ENCODE peak calls at places on chromosomes 13 and 19, in five cellular contexts. I, X, K, Y and D are unnamed samples.

GRCh38 chr19:19633711-19634515 is 5.9 kb upstream of the LPAR2 start:
- DNase-seq in K (no peak), I (no peak), Y (no peak), X (no peak), D (no peak)

GRCh38 chr19:18377026-18377425 is 8.9 kb upstream of the GDF15 start:
- DNase-seq in K (no peak), Y (no peak), X (no peak), I (no peak), D (no peak)

GRCh38 chr13:44744880-44745633 is 168.9 kb upstream of the TSC22D1 start:
- DNase-seq in I (no peak), K (no peak), Y (no peak), X (no peak), D (no peak)

GRCh38 chr13:44801990-44802389 is 187.3 kb downstream of the NUFIP1 start:
- DNase-seq in X (no peak), I (peak; percentile 25), Y (no peak), K (peak; percentile 92), D (no peak)

GRCh38 chr13:26759907-26760834 is at the start of gene GPR12:
- DNase-seq in Y (no peak), X (no peak), K (peak; percentile 3), I (no peak), D (no peak)

GRCh38 chr19:41896581-41896942 is 13.6 kb downstream of the ARHGEF1 start:
- DNase-seq in K (no peak), Y (no peak), I (no peak), X (no peak), D (no peak)

GRCh38 chr19:58021541-58022282 is 12.1 kb upstream of the ZSCAN1 start:
- DNase-seq in I (no peak), X (peak; percentile 50), Y (no peak), K (peak; percentile 6), D (peak; percentile 68)

GRCh38 chr13:34419025-34419424 is 523.0 kb upstream of the NBEA start:
- DNase-seq in K (no peak), Y (no peak), I (no peak), X (no peak), D (no peak)

GRCh38 chr19:8615813-8616596 is 5.5 kb upstream of the ADAMTS10 start:
- DNase-seq in I (peak; percentile 93), K (peak; percentile 43), Y (peak; percentile 32), X (peak; percentile 63), D (peak; percentile 79)

GRCh38 chr19:7597689-7598088 is 2.0 kb downstream of the CAMSAP3 start:
- DNase-seq in I (no peak), X (no peak), K (no peak), Y (no peak), D (no peak)

GRCh38 chr13:109816112-109816978 is 30.0 kb upstream of the IRS2 start:
- DNase-seq in I (no peak), K (no peak), Y (no peak), X (no peak), D (no peak)

GRCh38 chr19:45874620-45874966 is 10.5 kb downstream of the FOXA3 start:
- DNase-seq in X (no peak), K (no peak), I (no peak), Y (no peak), D (no peak)

GRCh38 chr13:109998808-109999528 is 212.6 kb upstream of the IRS2 start:
- DNase-seq in K (no peak), X (no peak), I (no peak), Y (no peak), D (no peak)

GRCh38 chr19:9865732-9866627 is 30.9 kb downstream of the PIN1 start:
- DNase-seq in Y (no peak), I (no peak), X (no peak), K (no peak), D (no peak)

GRCh38 chr13:21637296-21637695 is 33.3 kb upstream of the MICU2 start:
- DNase-seq in X (no peak), I (no peak), K (no peak), Y (peak; percentile 46), D (no peak)

GRCh38 chr13:38844581-38844980 is 146.1 kb downstream of the STOML3 start:
- DNase-seq in K (no peak), Y (no peak), I (no peak), X (no peak), D (no peak)

GRCh38 chr19:18206018-18206417 is 2.2 kb upstream of the RAB3A start:
- DNase-seq in I (no peak), K (no peak), Y (no peak), X (no peak), D (no peak)

GRCh38 chr19:16258440-16258903 is 60.8 kb downstream of the AP1M1 start:
- DNase-seq in Y (no peak), I (peak; percentile 93), K (peak; percentile 94), X (peak; percentile 74), D (peak; percentile 85)

GRCh38 chr19:43755256-43755801 is 567 bp upstream of the SMG9 start:
- DNase-seq in K (peak; percentile 68), Y (peak; percentile 52), X (peak; percentile 66), I (peak; percentile 96), D (peak; percentile 79)

GRCh38 chr19:48325265-48325910 is at the start of gene EMP3:
- DNase-seq in K (peak; percentile 80), I (peak; percentile 96), X (peak; percentile 88), Y (peak; percentile 55), D (peak; percentile 87)

GRCh38 chr19:8361921-8362793 is 1.8 kb upstream of the ANGPTL4 start:
- DNase-seq in Y (peak; percentile 93), I (peak; percentile 99), X (peak; percentile 97), K (peak; percentile 99), D (peak; percentile 98)

GRCh38 chr13:46288570-46289259 is 77.0 kb downstream of the LRRC63 start:
- DNase-seq in K (peak; percentile 50), I (no peak), X (no peak), Y (no peak), D (no peak)

GRCh38 chr19:18021121-18021755 is 13.3 kb downstream of the ARRDC2 start:
- DNase-seq in X (peak; percentile 93), Y (no peak), I (peak; percentile 97), K (peak; percentile 97), D (peak; percentile 93)

DNA sequence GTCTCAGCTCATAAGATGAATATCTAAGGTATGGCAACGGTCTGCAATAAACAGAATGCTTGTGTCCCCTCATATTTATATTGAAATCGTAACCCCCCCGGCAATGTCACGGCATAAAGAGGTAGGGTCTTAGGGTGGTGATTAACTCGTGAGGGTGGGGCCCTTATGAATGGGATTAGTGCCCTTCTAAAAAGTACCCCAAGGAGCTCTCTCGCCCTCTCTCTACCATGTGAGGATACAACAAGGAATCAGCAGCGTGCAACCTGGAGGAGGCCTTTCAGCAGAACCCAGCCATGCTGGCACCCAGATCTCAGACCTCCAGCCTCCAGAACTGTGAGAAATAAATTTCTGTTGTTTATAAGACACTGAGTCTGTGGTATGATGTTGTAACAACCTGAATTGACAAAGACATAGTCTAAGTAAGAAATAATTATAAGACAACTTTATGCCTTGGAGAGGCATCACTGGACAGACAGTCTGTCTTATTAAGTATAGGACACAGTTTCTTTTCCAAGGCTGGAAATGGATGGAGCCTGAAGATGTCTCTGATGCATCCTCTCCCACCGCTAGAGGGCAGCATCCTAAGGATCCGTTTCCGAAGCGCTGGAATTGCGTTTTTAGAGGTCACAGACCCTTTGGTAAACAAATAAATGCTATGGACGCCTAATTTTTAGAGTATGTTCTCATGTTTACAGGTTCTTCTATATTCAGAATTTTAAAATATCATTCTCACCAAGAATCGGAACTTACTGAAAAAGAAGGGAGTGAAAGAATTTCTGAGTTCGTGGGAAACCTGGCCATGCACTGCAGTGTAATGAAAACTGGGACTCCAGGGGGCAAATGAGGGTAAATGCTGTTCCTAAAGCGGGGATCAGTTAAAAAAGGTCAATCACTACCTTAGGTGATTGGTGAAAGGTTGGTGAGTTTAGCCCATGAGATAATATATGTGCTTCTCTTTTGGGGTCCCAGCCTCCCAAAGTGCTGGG is 13.3 kb upstream of the LEUTX start:
- DNase-seq in K (peak; percentile 43), X (no peak), I (no peak), Y (peak; percentile 42), D (no peak)
- TF ChIP-seq CTCF in K (peak; percentile 80), X (peak; percentile 64), I (no peak), Y (no peak), D (peak; percentile 73)

GRCh38 chr13:73722120-73722519 is 412.1 kb downstream of the KLF12 start:
- DNase-seq in I (no peak), Y (no peak), X (no peak), K (peak; percentile 33), D (no peak)
- TF ChIP-seq CTCF in I (no peak), Y (no peak), X (no peak), K (no peak), D (peak; percentile 23)

DNA sequence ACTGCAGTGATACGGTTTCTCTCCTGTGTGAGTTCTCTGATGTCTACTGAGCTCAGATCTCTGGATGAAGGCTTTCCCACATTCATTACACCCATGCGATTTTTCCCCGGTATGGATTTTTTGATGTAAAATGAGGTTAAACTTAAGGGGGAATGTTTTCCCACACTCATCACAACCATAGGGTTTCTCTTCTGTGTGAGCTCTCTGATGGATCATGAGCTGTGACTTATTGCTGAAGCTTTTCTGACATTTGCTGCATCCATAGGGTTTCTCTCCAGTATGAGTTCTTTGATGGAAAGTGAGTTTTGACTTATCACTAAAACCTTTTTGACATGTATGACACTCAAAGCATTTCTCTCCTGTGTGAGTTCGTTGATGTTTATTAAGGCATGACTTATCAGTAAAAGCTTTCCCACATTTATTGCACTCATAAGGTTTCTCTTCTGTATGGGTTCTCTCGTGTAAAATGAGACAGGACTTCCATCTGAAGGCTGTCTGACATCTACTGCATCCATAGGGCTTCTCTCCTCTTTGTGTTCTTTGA is 10.6 kb upstream of the ZNF649 start:
- DNase-seq in X (no peak), I (no peak), Y (no peak), K (no peak), D (no peak)
- TF ChIP-seq CTCF in X (no peak), I (no peak), Y (no peak), K (no peak), D (no peak)

GRCh38 chr13:84571264-84571663 is 689.0 kb upstream of the SLITRK1 start:
- DNase-seq in K (no peak), I (no peak), Y (no peak), X (no peak), D (no peak)
- TF ChIP-seq CTCF in K (no peak), I (no peak), Y (no peak), X (no peak), D (no peak)

GRCh38 chr13:70792121-70792520 is 683.9 kb upstream of the KLHL1 start:
- DNase-seq in Y (no peak), I (no peak), K (no peak), X (no peak), D (no peak)
- TF ChIP-seq CTCF in Y (no peak), I (no peak), K (no peak), X (no peak), D (no peak)

DNA sequence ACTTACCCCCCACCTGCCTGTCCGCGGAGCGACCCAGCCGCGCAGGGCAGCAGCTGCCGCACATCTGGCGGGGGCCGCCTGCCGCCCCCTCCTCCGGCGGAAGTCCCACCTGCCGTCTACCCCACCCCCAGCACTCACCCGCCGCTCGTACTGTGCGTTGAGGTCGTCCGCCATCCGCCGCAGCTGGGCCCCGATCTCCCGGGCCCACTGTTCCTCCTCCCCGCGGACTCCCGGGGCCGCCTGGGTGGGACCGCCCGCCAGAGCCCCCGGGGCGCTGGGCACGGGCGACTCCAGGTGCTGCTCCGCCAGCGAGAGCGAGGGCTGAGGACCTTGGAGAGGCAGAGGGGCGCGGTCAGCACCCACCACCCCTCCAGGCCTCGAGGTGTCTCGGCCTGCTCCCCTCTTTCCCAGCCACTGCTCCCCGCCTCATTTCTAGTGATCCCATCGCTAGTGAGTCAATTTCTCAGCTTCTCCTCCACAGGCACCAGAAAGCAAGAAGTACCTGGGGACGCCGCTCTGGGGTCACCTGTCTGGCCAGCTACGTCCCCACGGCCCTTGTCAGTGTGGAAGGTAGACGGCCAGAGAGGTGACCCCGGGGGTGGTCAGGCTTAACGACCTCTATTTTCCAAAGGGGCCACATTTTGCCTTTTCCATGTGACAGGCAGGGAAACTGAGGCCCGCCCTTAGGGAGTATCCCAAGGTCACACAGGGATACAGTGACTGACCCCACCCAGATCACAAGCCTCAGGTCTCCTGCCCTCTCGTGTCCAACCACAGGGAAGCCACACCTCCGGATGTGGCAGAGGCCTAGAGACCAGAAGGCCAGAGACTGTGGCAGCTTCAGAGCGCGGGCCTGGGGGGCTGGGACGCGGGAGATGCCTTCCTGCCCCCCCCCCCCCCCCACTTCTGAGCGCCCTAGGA is 4.3 kb downstream of the BBC3 start:
- DNase-seq in Y (peak; percentile 54), I (peak; percentile 97), K (peak; percentile 54), X (peak; percentile 91), D (peak; percentile 92)
- TF ChIP-seq CTCF in Y (no peak), I (no peak), K (no peak), X (no peak), D (no peak)